ENCODE peak calls at places on chromosomes 1 and 21, in seven cellular contexts. C is HCT116, H is H1, Z is K562, E is HepG2, U is GM12878, I is SK-N-SH. L is an unnamed sample.

GRCh38 chr1:173473599-173474011 is 3.5 kb upstream of the PRDX6 start:
- DNase-seq in C (peak), H (no peak), Z (peak), E (no peak), U (no peak), I (no peak), L (no peak)

GRCh38 chr1:244461254-244462071 is at the start of gene CATSPERE:
- DNase-seq in C (no peak), H (peak), Z (no peak), E (no peak), U (no peak), I (peak), L (peak)

GRCh38 chr1:26471498-26472329 is 526 bp upstream of the HMGN2 start:
- DNase-seq in C (peak), H (peak), Z (peak), E (no peak), U (no peak), I (peak), L (peak)

GRCh38 chr1:18599096-18599495 is 31.6 kb upstream of the PAX7 start:
- DNase-seq in C (no peak), H (no peak), Z (no peak), E (no peak), U (no peak), I (peak), L (peak)

GRCh38 chr1:53621144-53621543 is 117.8 kb downstream of the GLIS1 start:
- DNase-seq in C (no peak), H (no peak), Z (no peak), E (no peak), U (no peak), I (no peak), L (no peak)

GRCh38 chr21:29501451-29501850 is 202.7 kb downstream of the BACH1 start:
- DNase-seq in C (no peak), H (no peak), Z (no peak), E (no peak), U (no peak), I (no peak), L (no peak)

GRCh38 chr1:87435484-87435883 is 106.8 kb downstream of the LMO4 start:
- DNase-seq in C (no peak), H (no peak), Z (peak), E (no peak), U (peak), I (no peak), L (no peak)

GRCh38 chr1:230272557-230272956 is 153.6 kb downstream of the PGBD5 start:
- DNase-seq in C (no peak), H (no peak), Z (no peak), E (no peak), U (no peak), I (no peak), L (no peak)

GRCh38 chr1:24705260-24706073 is 39.8 kb upstream of the CLIC4 start:
- DNase-seq in C (peak), H (peak), Z (peak), E (peak), U (peak), I (peak), L (peak)

GRCh38 chr1:52623812-52624211 is 9.2 kb upstream of the SHISAL2A start:
- DNase-seq in C (no peak), H (no peak), Z (no peak), E (no peak), U (no peak), I (no peak), L (no peak)

GRCh38 chr21:46182548-46183336 is 1.5 kb downstream of the SPATC1L start:
- DNase-seq in C (no peak), H (no peak), Z (peak), E (no peak), U (no peak), I (no peak), L (no peak)

GRCh38 chr21:20971296-20971921 is 26.8 kb upstream of the NCAM2 start:
- DNase-seq in C (no peak), H (peak), Z (peak), E (peak), U (no peak), I (peak), L (peak)

GRCh38 chr1:32240140-32240951 is 6.7 kb upstream of the FAM167B start:
- DNase-seq in C (peak), H (peak), Z (no peak), E (no peak), U (no peak), I (peak), L (peak)

GRCh38 chr1:44436401-44437394 is 31.6 kb downstream of the RNF220 start:
- DNase-seq in C (no peak), H (no peak), Z (no peak), E (no peak), U (no peak), I (no peak), L (no peak)

GRCh38 chr1:55474168-55474786 is 259.1 kb upstream of the USP24 start:
- DNase-seq in C (no peak), H (no peak), Z (peak), E (no peak), U (no peak), I (no peak), L (no peak)

GRCh38 chr1:92476071-92476607 is 10.6 kb downstream of the GFI1 start:
- DNase-seq in C (no peak), H (no peak), Z (no peak), E (no peak), U (no peak), I (no peak), L (no peak)

GRCh38 chr1:234969630-234970370 is 158.8 kb downstream of the TOMM20 start:
- DNase-seq in C (no peak), H (no peak), Z (no peak), E (no peak), U (no peak), I (peak), L (peak)

GRCh38 chr21:36477559-36477958 is 2.4 kb downstream of the CLDN14 start:
- DNase-seq in C (no peak), H (no peak), Z (no peak), E (no peak), U (no peak), I (no peak), L (no peak)

GRCh38 chr21:14143999-14144398 is 66.8 kb downstream of the LIPI start:
- DNase-seq in C (no peak), H (no peak), Z (no peak), E (no peak), U (no peak), I (no peak), L (no peak)

GRCh38 chr1:7388488-7389185 is 382.5 kb upstream of the VAMP3 start:
- DNase-seq in C (no peak), H (no peak), Z (no peak), E (no peak), U (no peak), I (peak), L (no peak)

GRCh38 chr1:79847715-79848114 is 841.2 kb upstream of the ADGRL4 start:
- DNase-seq in C (no peak), H (no peak), Z (no peak), E (no peak), U (no peak), I (no peak), L (no peak)

GRCh38 chr1:83996621-83997020 is 2.3 kb downstream of the TTLL7 start:
- DNase-seq in C (no peak), H (no peak), Z (no peak), E (no peak), U (no peak), I (no peak), L (no peak)

GRCh38 chr1:89047734-89048133 is 17.3 kb downstream of the GBP1 start:
- DNase-seq in C (no peak), H (no peak), Z (no peak), E (no peak), U (no peak), I (no peak), L (no peak)

GRCh38 chr1:221994274-221994698 is 252.4 kb upstream of the DUSP10 start:
- DNase-seq in C (no peak), H (no peak), Z (no peak), E (no peak), U (peak), I (no peak), L (no peak)
- TF ChIP-seq JUND in C (no peak), H (no peak), Z (no peak), E (no peak), U (no peak), I (no peak), L (no peak)

DNA sequence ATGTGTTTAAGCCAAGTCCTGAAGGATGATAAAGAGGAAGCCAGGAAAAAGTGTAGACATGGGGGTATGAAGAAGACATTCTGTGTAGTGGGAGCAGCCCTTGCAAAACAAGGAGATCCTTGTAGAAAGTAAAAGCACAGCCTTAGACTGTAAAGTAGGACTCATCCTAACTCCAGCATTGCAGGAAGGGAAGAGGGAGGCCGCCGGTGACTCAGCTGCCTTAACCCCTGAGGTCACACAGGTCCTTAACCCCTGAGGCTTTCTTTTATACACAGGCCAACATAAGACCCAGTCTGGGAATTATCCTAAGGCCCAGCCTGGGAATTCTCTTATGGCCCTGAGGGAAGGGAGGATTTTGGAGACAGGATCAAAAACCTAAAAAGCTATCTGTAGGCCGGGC is 18.0 kb downstream of the PGM1 start:
- DNase-seq in C (no peak), H (no peak), Z (no peak), E (no peak), U (no peak), I (no peak), L (no peak)
- TF ChIP-seq JUND in C (no peak), H (no peak), Z (no peak), E (no peak), U (no peak), I (no peak), L (no peak)

GRCh38 chr1:67853704-67854103 is 20.4 kb upstream of the GNG12 start:
- DNase-seq in C (peak), H (peak), Z (peak), E (peak), U (no peak), I (peak), L (peak)

GRCh38 chr1:67855444-67855843 is 22.2 kb upstream of the GNG12 start:
- DNase-seq in C (no peak), H (no peak), Z (no peak), E (no peak), U (no peak), I (no peak), L (no peak)

GRCh38 chr1:67860776-67861175 is 27.5 kb upstream of the GNG12 start:
- DNase-seq in C (no peak), H (no peak), Z (no peak), E (no peak), U (no peak), I (no peak), L (no peak)

GRCh38 chr1:67855944-67856343 is 22.7 kb upstream of the GNG12 start:
- DNase-seq in C (no peak), H (no peak), Z (no peak), E (no peak), U (no peak), I (no peak), L (no peak)

DNA sequence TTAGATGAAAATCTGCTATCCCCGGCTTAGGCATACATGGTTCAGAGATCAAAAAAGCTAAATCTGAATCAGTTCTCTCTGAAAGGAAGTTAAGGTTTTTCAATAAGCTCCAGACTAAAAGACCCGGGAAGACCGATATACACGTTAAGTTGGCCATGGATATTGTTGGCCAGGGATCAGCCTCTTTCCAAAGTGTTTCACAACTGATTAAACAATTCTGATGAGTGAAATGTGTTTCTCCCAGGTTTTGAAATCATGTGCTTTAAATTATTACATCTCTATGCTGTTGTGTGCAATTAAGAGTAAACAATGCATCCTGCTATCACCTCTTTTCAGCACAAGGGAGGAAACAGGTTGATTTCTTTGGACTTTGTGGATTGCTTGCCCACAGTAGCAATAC is 23.7 kb upstream of the GNG12 start:
- DNase-seq in C (no peak), H (no peak), Z (no peak), E (no peak), U (no peak), I (no peak), L (no peak)
- TF ChIP-seq JUND in C (no peak), H (no peak), Z (no peak), E (no peak), U (no peak), I (no peak), L (no peak)

GRCh38 chr1:233704125-233704881 is 90.4 kb downstream of the KCNK1 start:
- DNase-seq in C (no peak), H (no peak), Z (no peak), E (no peak), U (no peak), I (no peak), L (peak)
- TF ChIP-seq JUND in C (no peak), H (no peak), Z (peak), E (no peak), U (no peak), I (peak), L (no peak)

GRCh38 chr1:76687324-76688018 is 179.8 kb upstream of the ST6GALNAC5 start:
- DNase-seq in C (no peak), H (no peak), Z (no peak), E (no peak), U (no peak), I (no peak), L (no peak)
- TF ChIP-seq JUND in C (no peak), H (no peak), Z (no peak), E (no peak), U (no peak), I (no peak), L (no peak)